ENCODE peak calls at places on chromosomes 3 and 15, in four cellular contexts. M is foreskin keratinocyte, R is vagina, X is HFFc6. T is an unnamed sample.

GRCh38 chr3:105253225-105253624 is 113.5 kb upstream of the ALCAM start:
- DNase-seq in M (no peak), R (no peak), X (no peak), T (no peak)

GRCh38 chr3:71579934-71580318 is 3.6 kb downstream of the FOXP1 start:
- DNase-seq in M (no peak), R (no peak), X (no peak), T (no peak)

GRCh38 chr3:6860911-6861330 is at the start of gene GRM7:
- DNase-seq in M (no peak), R (no peak), X (no peak), T (no peak)

GRCh38 chr3:124424396-124424795 is 305.9 kb upstream of the UMPS start:
- DNase-seq in M (no peak), R (no peak), X (no peak), T (no peak)

GRCh38 chr3:123635220-123635619 is 50.4 kb upstream of the HACD2 start:
- DNase-seq in M (no peak), R (no peak), X (no peak), T (no peak)

GRCh38 chr15:76448755-76449154 is 112.2 kb downstream of the ISL2 start:
- DNase-seq in M (no peak), R (no peak), X (no peak), T (no peak)

GRCh38 chr3:119420196-119420595 is 43.2 kb downstream of the TMEM39A start:
- DNase-seq in M (no peak), R (no peak), X (no peak), T (no peak)

GRCh38 chr3:29513236-29513635 is 232.4 kb downstream of the RBMS3 start:
- DNase-seq in M (no peak), R (no peak), X (no peak), T (no peak)

GRCh38 chr15:61835476-61836106 is 224.7 kb downstream of the VPS13C start:
- DNase-seq in M (no peak), R (no peak), X (peak), T (peak)

GRCh38 chr3:169676925-169677537 is 13.5 kb upstream of the MECOM start:
- DNase-seq in M (no peak), R (no peak), X (no peak), T (no peak)

GRCh38 chr15:79036323-79036722 is 54.3 kb downstream of the RASGRF1 start:
- DNase-seq in M (no peak), R (no peak), X (no peak), T (no peak)

GRCh38 chr3:136789976-136790375 is 28.9 kb upstream of the SLC35G2 start:
- DNase-seq in M (no peak), R (no peak), X (no peak), T (no peak)

GRCh38 chr3:37962906-37963486 is 27.6 kb upstream of the VILL start:
- DNase-seq in M (no peak), R (no peak), X (peak), T (no peak)

DNA sequence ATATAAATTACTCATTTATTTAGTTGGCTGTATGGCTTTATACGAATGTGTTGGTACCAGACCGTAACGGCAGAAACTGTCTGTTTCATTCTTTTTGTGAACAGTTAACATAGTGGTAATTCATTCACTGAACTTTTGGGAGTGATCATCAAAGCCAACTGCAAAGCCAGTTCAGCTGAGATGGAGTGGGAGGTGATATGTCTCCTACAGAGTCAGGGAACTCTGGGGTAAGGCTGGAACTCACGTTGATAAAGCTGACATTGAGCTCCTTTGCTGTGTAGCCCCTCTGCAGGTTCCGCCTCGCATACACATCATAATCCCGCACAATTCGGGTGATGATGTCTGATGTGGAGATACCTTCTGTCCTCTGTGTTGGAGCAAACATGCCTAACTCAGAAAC is 25.4 kb downstream of the SLC51A start:
- DNase-seq in M (no peak), R (no peak), X (no peak), T (no peak)
- TF ChIP-seq CTCF in M (no peak), R (no peak), X (no peak), T (no peak)

DNA sequence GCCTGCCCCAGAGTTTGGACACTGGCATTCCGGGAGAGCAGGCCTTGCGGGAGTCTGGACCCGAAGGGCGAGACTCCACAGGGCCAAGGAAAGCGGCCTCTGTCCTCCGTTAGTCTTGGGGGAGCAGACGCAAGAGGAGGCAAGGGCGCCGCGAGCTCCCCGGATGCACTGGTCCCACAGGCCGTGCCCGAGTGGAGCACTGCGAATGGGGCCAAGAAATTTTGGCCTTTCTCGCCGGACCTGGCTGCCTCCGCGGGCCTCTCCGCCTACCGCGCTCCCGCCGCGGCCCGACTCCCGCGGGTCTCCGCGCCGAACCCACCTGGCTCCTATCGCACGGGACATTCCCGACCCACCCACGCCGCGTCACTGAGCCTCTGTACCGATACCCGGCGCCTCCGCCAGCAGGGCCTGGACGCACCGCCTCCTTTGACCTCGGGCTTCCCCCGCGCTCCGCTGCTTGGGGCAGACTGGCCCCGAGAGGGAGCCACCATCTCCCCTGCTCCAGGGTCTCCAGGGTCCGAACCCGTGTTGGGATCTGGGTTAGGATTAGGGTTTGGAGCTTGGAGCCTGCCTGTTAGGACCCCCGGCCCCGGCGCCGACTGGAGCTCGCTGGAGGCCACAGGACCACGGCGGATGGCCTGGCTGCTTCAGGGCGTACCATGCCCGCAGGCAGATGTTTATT is 11.8 kb downstream of the SHOX2 start:
- DNase-seq in M (no peak), R (no peak), X (no peak), T (no peak)
- TF ChIP-seq CTCF in M (peak), R (no peak), X (no peak), T (no peak)

GRCh38 chr15:90932660-90932991 is 277 bp upstream of the HDDC3 start:
- DNase-seq in M (no peak), R (no peak), X (no peak), T (no peak)
- TF ChIP-seq CTCF in M (no peak), R (no peak), X (peak), T (no peak)

DNA sequence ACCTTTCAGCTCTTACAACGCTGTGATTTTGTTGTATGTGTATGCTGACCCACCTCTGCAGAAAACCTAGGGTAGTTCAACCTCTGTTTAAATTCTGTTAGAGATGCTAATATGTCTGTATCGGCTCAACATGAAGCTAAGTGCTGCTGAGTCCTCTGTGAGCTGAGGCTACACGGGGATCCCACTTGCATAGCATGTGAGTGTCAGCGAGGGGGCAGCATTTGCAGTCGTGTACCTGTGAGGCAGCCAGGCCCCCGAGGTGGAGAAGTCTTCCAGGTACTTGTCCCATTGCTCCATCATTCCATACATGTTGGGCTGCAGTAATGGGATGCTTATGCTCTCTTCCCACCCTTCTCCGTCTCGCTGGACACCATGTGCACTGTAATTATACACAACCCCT is 3.7 kb downstream of the MKRN2OS start:
- DNase-seq in M (no peak), R (no peak), X (no peak), T (no peak)
- TF ChIP-seq CTCF in M (peak), R (no peak), X (no peak), T (no peak)

GRCh38 chr15:31455499-31455898 is 128.9 kb downstream of the KLF13 start:
- DNase-seq in M (no peak), R (peak), X (no peak), T (no peak)
- TF ChIP-seq CTCF in M (peak), R (no peak), X (peak), T (no peak)

GRCh38 chr15:55827965-55828364 is 85.0 kb upstream of the PRTG start:
- DNase-seq in M (no peak), R (no peak), X (no peak), T (no peak)

GRCh38 chr15:55829826-55830225 is 86.9 kb upstream of the PRTG start:
- DNase-seq in M (peak), R (no peak), X (no peak), T (no peak)

GRCh38 chr15:55824857-55825613 is 82.1 kb upstream of the PRTG start:
- DNase-seq in M (no peak), R (peak), X (no peak), T (no peak)

GRCh38 chr15:55823699-55824098 is 80.7 kb upstream of the PRTG start:
- DNase-seq in M (no peak), R (no peak), X (no peak), T (no peak)

DNA sequence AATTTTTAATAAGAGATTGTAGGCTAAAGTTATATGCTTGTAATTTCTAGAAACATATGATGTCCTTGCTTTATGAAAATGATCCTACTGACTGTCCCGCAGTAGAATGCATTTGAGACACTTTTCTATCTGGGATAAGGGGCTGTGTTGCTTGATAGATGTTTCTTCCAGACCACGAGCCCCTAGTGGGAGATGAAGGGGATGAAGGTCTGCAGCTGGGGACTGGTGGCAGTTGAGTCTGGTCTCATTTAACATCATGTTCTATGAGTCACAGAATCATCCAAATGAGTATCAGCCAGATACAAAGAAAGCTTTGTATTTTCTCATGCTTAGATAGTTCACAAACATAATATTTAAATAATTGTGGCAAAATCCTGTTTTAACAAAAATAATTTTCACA is 84.3 kb upstream of the PRTG start:
- DNase-seq in M (peak), R (no peak), X (no peak), T (no peak)
- TF ChIP-seq CTCF in M (no peak), R (no peak), X (no peak), T (no peak)

GRCh38 chr3:67034371-67034770 is 36.3 kb downstream of the KBTBD8 start:
- DNase-seq in M (no peak), R (no peak), X (no peak), T (no peak)

GRCh38 chr3:67031986-67032385 is 33.9 kb downstream of the KBTBD8 start:
- DNase-seq in M (no peak), R (no peak), X (no peak), T (no peak)

GRCh38 chr3:67033091-67033490 is 35.0 kb downstream of the KBTBD8 start:
- DNase-seq in M (no peak), R (no peak), X (no peak), T (no peak)

GRCh38 chr3:67037615-67038014 is 39.5 kb downstream of the KBTBD8 start:
- DNase-seq in M (no peak), R (no peak), X (no peak), T (no peak)
- TF ChIP-seq CTCF in M (peak), R (no peak), X (no peak), T (no peak)

GRCh38 chr3:42556089-42556632 is 25.6 kb downstream of the SEC22C start:
- DNase-seq in M (no peak), R (no peak), X (no peak), T (no peak)

GRCh38 chr3:42552830-42553229 is 28.9 kb downstream of the SEC22C start:
- DNase-seq in M (no peak), R (no peak), X (no peak), T (no peak)

GRCh38 chr3:42562047-42562907 is 19.5 kb downstream of the SEC22C start:
- DNase-seq in M (no peak), R (no peak), X (no peak), T (no peak)

DNA sequence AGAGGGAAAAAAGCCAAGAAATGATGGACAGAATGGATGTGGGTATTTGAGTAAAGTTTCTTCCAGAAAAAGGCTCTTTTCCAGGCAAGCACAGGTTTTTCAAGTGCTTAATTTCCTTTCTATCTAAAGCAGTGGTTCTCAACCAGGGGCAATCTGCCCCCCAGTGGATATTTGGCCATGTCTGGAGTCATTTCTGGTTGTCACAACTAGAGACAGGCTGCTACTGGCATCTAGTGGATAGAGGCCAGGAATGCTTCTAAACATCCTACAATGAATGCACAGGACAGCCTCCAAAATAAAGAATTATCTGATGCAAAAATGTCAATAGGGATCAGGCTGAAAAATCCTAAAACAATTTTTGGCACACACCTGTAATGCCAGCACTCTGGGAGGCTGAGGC is 23.9 kb downstream of the SEC22C start:
- DNase-seq in M (no peak), R (no peak), X (no peak), T (no peak)
- TF ChIP-seq CTCF in M (peak), R (no peak), X (peak), T (no peak)

GRCh38 chr15:47985568-47985967 is 135.2 kb upstream of the SLC24A5 start:
- DNase-seq in M (no peak), R (no peak), X (no peak), T (no peak)

GRCh38 chr15:47990821-47991220 is 130.0 kb upstream of the SLC24A5 start:
- DNase-seq in M (no peak), R (no peak), X (no peak), T (no peak)

GRCh38 chr15:47988564-47988963 is 132.2 kb upstream of the SLC24A5 start:
- DNase-seq in M (no peak), R (no peak), X (no peak), T (no peak)

GRCh38 chr15:47987461-47987860 is 133.3 kb upstream of the SLC24A5 start:
- DNase-seq in M (no peak), R (no peak), X (no peak), T (no peak)

GRCh38 chr15:47987908-47988532 is 132.8 kb upstream of the SLC24A5 start:
- DNase-seq in M (no peak), R (no peak), X (peak), T (no peak)
- TF ChIP-seq CTCF in M (peak), R (peak), X (peak), T (no peak)

GRCh38 chr15:45251888-45252287 is at the start of gene SLC28A2:
- DNase-seq in M (no peak), R (no peak), X (no peak), T (no peak)

GRCh38 chr15:45249125-45249780 is 2.8 kb upstream of the SLC28A2 start:
- DNase-seq in M (no peak), R (no peak), X (no peak), T (no peak)

GRCh38 chr15:45254405-45255293 is 2.6 kb downstream of the SLC28A2 start:
- DNase-seq in M (peak), R (no peak), X (peak), T (no peak)

DNA sequence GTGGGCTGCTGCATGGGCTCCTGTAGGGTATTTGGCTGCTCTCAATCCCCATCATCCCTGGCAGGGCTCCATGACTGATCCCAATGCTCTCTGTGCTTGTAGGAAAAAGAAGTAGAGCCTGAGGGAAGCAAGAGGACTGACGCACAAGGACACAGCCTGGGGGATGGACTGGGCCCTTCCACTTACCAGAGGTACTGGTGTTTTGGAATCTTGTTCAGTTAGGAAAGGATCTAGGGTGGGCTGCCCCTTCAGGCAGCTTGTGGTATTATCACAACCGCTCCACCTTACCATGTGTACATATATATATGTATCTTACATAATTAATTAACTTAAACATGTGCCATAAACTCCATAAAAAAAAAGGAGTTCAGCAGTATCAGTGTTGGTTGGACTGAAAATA is 1.3 kb downstream of the SLC28A2 start:
- DNase-seq in M (no peak), R (no peak), X (no peak), T (no peak)
- TF ChIP-seq CTCF in M (peak), R (no peak), X (peak), T (no peak)